ENCODE peak calls at places on chromosomes 16 and 17, in ten cellular contexts. Q is CD4-positive, CD25-positive, alpha-beta regulatory T cell; E is adipocyte; G is bronchial epithelial cell; V is gastrocnemius medialis; K is tibial artery; D is right atrium auricular region; F is uterus; L is stomach; C is GM23338. I is an unnamed sample. For H3K27me3, the result is how much of the 10 kb centered on the place peaks cover.

GRCh38 chr17:57993471-57994365 is 5.7 kb upstream of the VEZF1 start:
- DNase-seq in Q (no peak), E (no peak), G (no peak), V (no peak), K (no peak), D (no peak), F (no peak), L (no peak), C (no peak), I (no peak)

GRCh38 chr17:489758-490329 is 137.2 kb upstream of the RPH3AL start:
- DNase-seq in Q (peak), E (peak), G (no peak), V (no peak), K (no peak), D (no peak), F (no peak), L (peak), C (peak), I (no peak)

GRCh38 chr17:27579897-27580321 is 51.1 kb upstream of the LGALS9 start:
- DNase-seq in Q (no peak), E (no peak), G (no peak), V (no peak), K (no peak), D (no peak), F (no peak), L (no peak), C (no peak), I (no peak)

GRCh38 chr16:88703486-88704309 is 2.5 kb downstream of the RNF166 start:
- DNase-seq in Q (peak), E (no peak), G (no peak), V (no peak), K (no peak), D (no peak), F (no peak), L (peak), C (no peak), I (no peak)

GRCh38 chr17:8376302-8377067 is at the start of gene KRABD2:
- DNase-seq in Q (peak), E (peak), G (peak), V (peak), K (peak), D (peak), F (peak), L (peak), C (peak), I (peak)

GRCh38 chr17:50133769-50134099 is 3.8 kb upstream of the SAMD14 start:
- DNase-seq in Q (no peak), E (no peak), G (no peak), V (no peak), K (no peak), D (no peak), F (no peak), L (no peak), C (peak), I (no peak)

GRCh38 chr16:88922114-88922825 is 54.7 kb downstream of the CBFA2T3 start:
- DNase-seq in Q (no peak), E (no peak), G (peak), V (peak), K (peak), D (peak), F (peak), L (peak), C (peak), I (peak)

GRCh38 chr16:1776991-1777374 is 4.0 kb upstream of the MRPS34 start:
- DNase-seq in Q (no peak), E (no peak), G (no peak), V (no peak), K (no peak), D (no peak), F (no peak), L (no peak), C (no peak), I (no peak)

GRCh38 chr16:68907297-68907999 is 64.1 kb downstream of the TANGO6 start:
- DNase-seq in Q (no peak), E (no peak), G (no peak), V (no peak), K (no peak), D (no peak), F (no peak), L (no peak), C (peak), I (peak)

GRCh38 chr17:17127730-17128291 is 78.3 kb downstream of the PLD6 start:
- DNase-seq in Q (no peak), E (no peak), G (no peak), V (no peak), K (no peak), D (no peak), F (no peak), L (no peak), C (no peak), I (no peak)

GRCh38 chr16:8867483-8868271 is 1.1 kb downstream of the CARHSP1 start:
- DNase-seq in Q (peak), E (peak), G (no peak), V (no peak), K (peak), D (no peak), F (peak), L (peak), C (no peak), I (peak)

GRCh38 chr17:31428512-31428911 is 37.0 kb downstream of the RAB11FIP4 start:
- DNase-seq in Q (no peak), E (no peak), G (no peak), V (no peak), K (no peak), D (no peak), F (no peak), L (no peak), C (no peak), I (no peak)

GRCh38 chr17:64073771-64074703 is 53.6 kb upstream of the ICAM2 start:
- DNase-seq in Q (no peak), E (no peak), G (no peak), V (no peak), K (no peak), D (no peak), F (no peak), L (no peak), C (no peak), I (no peak)

GRCh38 chr16:2824626-2825025 is 5.5 kb upstream of the ZG16B start:
- DNase-seq in Q (no peak), E (no peak), G (no peak), V (no peak), K (peak), D (no peak), F (no peak), L (no peak), C (no peak), I (peak)

GRCh38 chr17:80945736-80946135 is 45.9 kb upstream of the CHMP6 start:
- DNase-seq in Q (no peak), E (no peak), G (no peak), V (no peak), K (peak), D (no peak), F (peak), L (no peak), C (no peak), I (no peak)

GRCh38 chr16:56986361-56986760 is 3.0 kb upstream of the NLRC5 start:
- DNase-seq in Q (no peak), E (no peak), G (no peak), V (no peak), K (no peak), D (no peak), F (no peak), L (no peak), C (no peak), I (no peak)

GRCh38 chr17:43515641-43516040 is 30.5 kb downstream of the ETV4 start:
- DNase-seq in Q (no peak), E (no peak), G (no peak), V (no peak), K (no peak), D (no peak), F (no peak), L (no peak), C (no peak), I (no peak)

GRCh38 chr16:24699151-24699723 is 30.2 kb upstream of the TNRC6A start:
- DNase-seq in Q (no peak), E (no peak), G (no peak), V (no peak), K (no peak), D (no peak), F (no peak), L (no peak), C (no peak), I (no peak)

GRCh38 chr16:54135361-54136275 is 151.0 kb downstream of the IRX3 start:
- DNase-seq in Q (no peak), E (peak), G (peak), V (no peak), K (no peak), D (no peak), F (no peak), L (no peak), C (no peak), I (no peak)

GRCh38 chr16:4700380-4700996 is 7.1 kb downstream of the NUDT16L1 start:
- DNase-seq in Q (no peak), E (no peak), G (peak), V (no peak), K (no peak), D (no peak), F (no peak), L (no peak), C (no peak), I (no peak)

GRCh38 chr17:14299261-14300093 is 1.4 kb upstream of the HS3ST3B1 start:
- DNase-seq in Q (peak), E (peak), G (no peak), V (no peak), K (no peak), D (no peak), F (no peak), L (peak), C (peak), I (peak)

GRCh38 chr17:16915752-16916556 is 56.0 kb downstream of the TNFRSF13B start:
- DNase-seq in Q (peak), E (peak), G (peak), V (no peak), K (peak), D (peak), F (no peak), L (peak), C (peak), I (no peak)

GRCh38 chr16:65773319-65773874 is 593.1 kb upstream of the CDH5 start:
- DNase-seq in Q (no peak), E (no peak), G (no peak), V (no peak), K (no peak), D (no peak), F (no peak), L (no peak), C (peak), I (no peak)

GRCh38 chr16:64356267-64356666 is 765.6 kb downstream of the CDH11 start:
- DNase-seq in Q (no peak), E (peak), G (peak), V (no peak), K (no peak), D (no peak), F (no peak), L (no peak), C (no peak), I (no peak)

GRCh38 chr16:75025766-75026165 is 26.9 kb downstream of the ZNRF1 start:
- DNase-seq in Q (no peak), E (no peak), G (no peak), V (no peak), K (no peak), D (no peak), F (peak), L (no peak), C (no peak), I (no peak)

GRCh38 chr16:11783319-11784047 is 13.6 kb downstream of the ZC3H7A start:
- DNase-seq in Q (peak), E (peak), G (peak), V (no peak), K (no peak), D (no peak), F (no peak), L (no peak), C (no peak), I (no peak)

GRCh38 chr16:31242197-31242596 is 17.6 kb upstream of the ITGAM start:
- DNase-seq in Q (no peak), E (peak), G (no peak), V (no peak), K (no peak), D (no peak), F (no peak), L (no peak), C (no peak), I (no peak)

GRCh38 chr17:17496189-17497064 is at the start of gene RASD1:
- DNase-seq in Q (peak), E (peak), G (peak), V (peak), K (peak), D (peak), F (peak), L (peak), C (peak), I (peak)

GRCh38 chr17:42674755-42675347 is 1.9 kb downstream of the PLEKHH3 start:
- DNase-seq in Q (no peak), E (no peak), G (no peak), V (peak), K (no peak), D (no peak), F (no peak), L (peak), C (peak), I (peak)

GRCh38 chr17:3626831-3627565 is 9.1 kb downstream of the SHPK start:
- DNase-seq in Q (no peak), E (no peak), G (no peak), V (no peak), K (no peak), D (no peak), F (no peak), L (no peak), C (no peak), I (no peak)

GRCh38 chr16:63876096-63876495 is 1245.8 kb downstream of the CDH11 start:
- DNase-seq in Q (no peak), E (peak), G (peak), V (no peak), K (no peak), D (no peak), F (no peak), L (no peak), C (no peak), I (no peak)

GRCh38 chr16:71479420-71479819 is 9.7 kb downstream of the ZNF19 start:
- DNase-seq in Q (peak), E (peak), G (peak), V (no peak), K (no peak), D (no peak), F (no peak), L (no peak), C (peak), I (no peak)

GRCh38 chr17:20267459-20267842 is 199.9 kb downstream of the LGALS9B start:
- DNase-seq in Q (no peak), E (no peak), G (no peak), V (no peak), K (no peak), D (no peak), F (no peak), L (no peak), C (no peak), I (no peak)

GRCh38 chr17:18263885-18264682 is 3.6 kb downstream of the MIEF2 start:
- DNase-seq in Q (no peak), E (no peak), G (no peak), V (no peak), K (no peak), D (no peak), F (no peak), L (no peak), C (no peak), I (no peak)

GRCh38 chr17:63685021-63685420 is 14.9 kb downstream of the LIMD2 start:
- DNase-seq in Q (no peak), E (peak), G (no peak), V (no peak), K (no peak), D (no peak), F (no peak), L (no peak), C (no peak), I (no peak)

GRCh38 chr17:64240741-64241347 is 22.2 kb downstream of the TEX2 start:
- DNase-seq in Q (no peak), E (peak), G (no peak), V (peak), K (peak), D (peak), F (peak), L (no peak), C (no peak), I (no peak)

GRCh38 chr16:9225527-9226316 is 134.3 kb downstream of the HAPSTR1 start:
- DNase-seq in Q (peak), E (peak), G (no peak), V (no peak), K (no peak), D (no peak), F (no peak), L (no peak), C (peak), I (no peak)

GRCh38 chr16:70267516-70267915 is 15.8 kb upstream of the EXOSC6 start:
- DNase-seq in Q (peak), E (peak), G (peak), V (no peak), K (no peak), D (no peak), F (no peak), L (peak), C (peak), I (no peak)

GRCh38 chr17:30200086-30200485 is 35.4 kb downstream of the SLC6A4 start:
- DNase-seq in Q (no peak), E (no peak), G (no peak), V (no peak), K (no peak), D (no peak), F (no peak), L (no peak), C (no peak), I (no peak)

GRCh38 chr17:6085812-6086211 is 15.6 kb downstream of the WSCD1 start:
- DNase-seq in Q (no peak), E (no peak), G (no peak), V (peak), K (no peak), D (no peak), F (no peak), L (peak), C (no peak), I (no peak)

GRCh38 chr17:40590742-40591141 is 25.5 kb upstream of the CCR7 start:
- DNase-seq in Q (no peak), E (no peak), G (no peak), V (no peak), K (no peak), D (no peak), F (no peak), L (no peak), C (no peak), I (no peak)
- H3K27me3 ChIP-seq in Q (under half), E (under half), G (under half), V (under half), K (under half), D (under half), F (under half), L (under half), C (under half), I (under half)

GRCh38 chr16:49273771-49274170 is 7.9 kb downstream of the CBLN1 start:
- DNase-seq in Q (no peak), E (no peak), G (no peak), V (no peak), K (no peak), D (no peak), F (no peak), L (no peak), C (no peak), I (no peak)
- H3K27me3 ChIP-seq in Q (under half), E (half or more), G (under half), V (half or more), K (under half), D (under half), F (under half), L (under half), C (half or more), I (half or more)

GRCh38 chr16:86050111-86050510 is 151.1 kb downstream of the IRF8 start:
- DNase-seq in Q (no peak), E (no peak), G (no peak), V (no peak), K (no peak), D (no peak), F (no peak), L (no peak), C (no peak), I (no peak)

GRCh38 chr16:86046901-86047300 is 147.9 kb downstream of the IRF8 start:
- DNase-seq in Q (no peak), E (no peak), G (no peak), V (no peak), K (no peak), D (no peak), F (no peak), L (no peak), C (no peak), I (no peak)

GRCh38 chr16:86048882-86049585 is 150.1 kb downstream of the IRF8 start:
- DNase-seq in Q (no peak), E (no peak), G (no peak), V (no peak), K (no peak), D (no peak), F (no peak), L (no peak), C (peak), I (no peak)

GRCh38 chr16:86049641-86050040 is 150.7 kb downstream of the IRF8 start:
- DNase-seq in Q (no peak), E (no peak), G (no peak), V (no peak), K (no peak), D (no peak), F (no peak), L (no peak), C (no peak), I (no peak)

DNA sequence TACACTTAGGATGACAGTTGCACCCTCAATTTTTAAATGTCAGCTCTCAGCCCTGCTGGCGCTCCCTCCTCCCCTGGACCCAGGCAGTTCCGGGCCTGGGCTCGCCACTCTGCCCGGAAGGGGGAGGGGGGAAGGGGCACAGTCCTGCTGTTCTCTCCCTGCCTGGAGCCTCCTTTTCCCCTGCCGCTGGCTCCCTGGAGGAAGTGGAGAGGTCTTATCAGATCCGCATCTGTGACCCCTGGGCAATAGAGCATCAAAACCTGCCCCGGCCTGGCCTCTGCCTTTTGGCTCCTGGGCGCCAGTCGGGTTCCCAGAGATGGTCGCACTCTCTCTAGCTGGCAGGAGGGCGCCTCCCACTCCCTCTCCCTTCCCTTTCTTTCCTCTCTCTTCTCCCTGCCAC is 149.3 kb downstream of the IRF8 start:
- DNase-seq in Q (no peak), E (no peak), G (no peak), V (no peak), K (no peak), D (no peak), F (no peak), L (no peak), C (no peak), I (peak)
- H3K27me3 ChIP-seq in Q (under half), E (half or more), G (under half), V (under half), K (under half), D (under half), F (under half), L (under half), C (under half), I (half or more)

GRCh38 chr17:73538445-73538844 is 105.8 kb downstream of the SDK2 start:
- DNase-seq in Q (no peak), E (no peak), G (no peak), V (no peak), K (no peak), D (no peak), F (no peak), L (no peak), C (no peak), I (no peak)
- H3K27me3 ChIP-seq in Q (under half), E (under half), G (under half), V (under half), K (under half), D (under half), F (under half), L (under half), C (under half), I (under half)

GRCh38 chr17:61498595-61498994 is 46.4 kb downstream of the TBX4 start:
- DNase-seq in Q (no peak), E (no peak), G (no peak), V (no peak), K (no peak), D (no peak), F (no peak), L (no peak), C (no peak), I (no peak)
- H3K27me3 ChIP-seq in Q (under half), E (under half), G (under half), V (under half), K (under half), D (under half), F (under half), L (under half), C (under half), I (under half)

GRCh38 chr17:68197997-68198930 is 49.6 kb upstream of the AMZ2 start:
- DNase-seq in Q (peak), E (no peak), G (peak), V (no peak), K (no peak), D (no peak), F (no peak), L (peak), C (peak), I (no peak)
- H3K27me3 ChIP-seq in Q (under half), E (under half), G (under half), V (under half), K (under half), D (under half), F (under half), L (under half), C (half or more), I (half or more)

DNA sequence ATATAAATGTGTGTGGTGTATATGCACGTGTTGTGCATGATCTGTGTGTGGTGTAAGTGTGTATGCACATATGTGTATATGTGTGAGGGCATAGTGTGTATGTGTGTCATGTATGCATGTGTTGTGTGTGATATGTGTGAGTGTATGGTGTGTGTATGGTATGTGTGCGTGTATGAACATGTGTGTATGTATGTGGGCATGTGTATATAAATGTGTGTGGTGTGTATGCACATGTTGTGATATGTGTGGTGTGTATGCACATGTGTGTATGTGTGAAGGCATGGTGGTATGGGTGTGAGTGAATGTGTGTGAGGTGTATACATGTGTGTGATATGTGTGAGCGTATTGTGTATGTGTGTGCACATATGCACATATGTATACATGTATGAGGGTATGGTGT is 198.7 kb downstream of the RBFOX3 start:
- DNase-seq in Q (no peak), E (no peak), G (no peak), V (no peak), K (no peak), D (no peak), F (no peak), L (no peak), C (no peak), I (no peak)
- H3K27me3 ChIP-seq in Q (under half), E (half or more), G (under half), V (under half), K (under half), D (under half), F (under half), L (under half), C (under half), I (half or more)